ENCODE peak calls at places on chromosome 10, in seven cellular contexts. N is neuronal stem cell, D is H1, E is mesenchymal stem cell, H is mesendoderm, T is H9, M is trophoblast cell. S is an unnamed sample.

GRCh38 chr10:110077436-110078120 is 69.8 kb downstream of the ADD3 start:
- DNase-seq in T (no peak), N (no peak), E (peak), D (no peak), M (no peak), H (no peak), S (no peak)

GRCh38 chr10:59672150-59672875 is 37.3 kb downstream of the SLC16A9 start:
- DNase-seq in M (no peak), H (no peak), E (no peak), D (no peak), N (no peak), T (no peak), S (no peak)

GRCh38 chr10:30671011-30671616 is 41.6 kb upstream of the LYZL2 start:
- DNase-seq in T (peak), M (peak), D (peak), N (peak), H (peak), E (peak), S (peak)

GRCh38 chr10:71244638-71245419 is 32.5 kb downstream of the UNC5B start:
- DNase-seq in E (peak), T (no peak), N (no peak), M (peak), H (no peak), D (no peak), S (peak)

GRCh38 chr10:132104471-132105301 is 38.9 kb downstream of the JAKMIP3 start:
- DNase-seq in T (peak), N (no peak), E (no peak), H (no peak), M (no peak), D (no peak), S (no peak)

GRCh38 chr10:3935141-3935540 is 150.1 kb upstream of the KLF6 start:
- DNase-seq in N (no peak), T (no peak), H (no peak), E (no peak), M (no peak), D (no peak), S (peak)

GRCh38 chr10:84825330-84825729 is 496.9 kb downstream of the CCSER2 start:
- DNase-seq in M (no peak), E (peak), N (no peak), H (peak), T (no peak), D (no peak), S (peak)

GRCh38 chr10:132226586-132227405 is 40.0 kb downstream of the DPYSL4 start:
- DNase-seq in M (no peak), D (no peak), E (no peak), H (no peak), T (no peak), N (no peak), S (no peak)

GRCh38 chr10:132388901-132389630 is 7.9 kb upstream of the PWWP2B start:
- DNase-seq in H (no peak), T (peak), D (no peak), N (no peak), M (peak), E (no peak), S (no peak)

GRCh38 chr10:7122561-7122960 is 288.3 kb downstream of the SFMBT2 start:
- DNase-seq in E (no peak), M (no peak), T (no peak), N (no peak), D (no peak), H (no peak), S (no peak)

GRCh38 chr10:110221721-110222261 is 14.4 kb downstream of the MXI1 start:
- DNase-seq in E (peak), N (peak), D (no peak), T (peak), M (peak), H (peak), S (peak)

GRCh38 chr10:5404188-5405041 is at the start of gene TUBAL3:
- DNase-seq in N (no peak), E (no peak), D (no peak), H (no peak), T (no peak), M (no peak), S (no peak)

GRCh38 chr10:86349474-86349873 is 17.1 kb downstream of the GRID1 start:
- DNase-seq in T (peak), N (no peak), M (no peak), H (peak), E (peak), D (peak), S (no peak)

GRCh38 chr10:119209736-119210355 is 2.5 kb downstream of the GRK5 start:
- DNase-seq in M (no peak), D (no peak), H (no peak), N (no peak), E (peak), T (no peak), S (peak)

GRCh38 chr10:90801608-90802007 is 56.2 kb downstream of the HTR7 start:
- DNase-seq in T (no peak), E (no peak), D (no peak), N (no peak), M (no peak), H (no peak), S (no peak)

GRCh38 chr10:72334196-72334831 is 20.4 kb downstream of the DNAJB12 start:
- DNase-seq in D (no peak), N (peak), E (peak), M (peak), T (peak), H (peak), S (peak)

GRCh38 chr10:73907841-73908517 is 3.0 kb upstream of the PLAU start:
- DNase-seq in E (peak), N (no peak), M (peak), T (no peak), H (no peak), D (no peak), S (peak)

GRCh38 chr10:69961168-69961863 is 91.3 kb upstream of the MACROH2A2 start:
- DNase-seq in M (peak), D (no peak), E (peak), H (peak), N (no peak), T (peak), S (no peak)

DNA sequence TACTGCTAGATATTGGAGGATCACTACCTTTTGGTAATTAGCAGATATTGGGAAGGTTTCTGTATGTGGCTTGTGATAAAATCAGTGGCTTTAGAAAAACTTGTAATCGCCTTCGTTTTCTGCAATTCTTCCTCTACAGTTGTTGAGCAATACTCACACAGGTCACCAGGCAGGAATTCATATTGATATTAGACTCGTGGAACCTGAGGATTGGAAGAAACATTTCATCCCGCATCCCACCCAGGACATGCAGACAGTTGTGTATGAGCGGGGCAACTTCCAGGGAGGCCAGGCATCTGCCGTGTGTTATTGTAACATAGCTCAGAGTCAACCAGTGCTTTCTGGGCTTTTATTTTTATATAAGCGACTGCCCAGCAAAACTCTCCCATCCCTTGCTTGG is 821.3 kb downstream of the LRMDA start:
- DNase-seq in T (no peak), N (no peak), D (no peak), H (no peak), M (peak), E (no peak), S (peak)
- H2BK5ac ChIP-seq in T (no peak), N (no peak), D (no peak), H (no peak), M (peak), E (no peak), S (peak)

DNA sequence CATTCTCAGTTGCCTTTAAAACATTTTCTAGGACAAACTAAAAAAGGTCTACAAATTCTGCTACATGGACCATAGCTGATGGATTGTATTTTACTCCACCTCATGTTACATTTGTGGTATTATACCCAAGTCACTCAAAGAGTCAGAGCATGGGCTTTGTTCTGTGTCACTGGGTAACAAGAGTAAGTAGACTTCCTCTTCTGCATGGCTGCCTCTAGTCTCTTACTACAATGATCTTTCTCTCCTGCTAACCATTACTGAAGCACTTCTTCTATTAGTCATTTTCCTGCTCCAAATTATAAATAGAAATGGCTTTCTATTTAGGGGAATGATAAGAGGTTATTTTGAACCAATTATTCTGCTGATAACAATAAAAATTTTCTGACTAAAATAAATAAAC is 727.4 kb upstream of the NRP1 start:
- DNase-seq in H (no peak), N (no peak), E (no peak), D (no peak), T (no peak), M (no peak), S (no peak)
- H2BK5ac ChIP-seq in H (no peak), N (no peak), E (no peak), D (no peak), T (no peak), M (no peak), S (no peak)

DNA sequence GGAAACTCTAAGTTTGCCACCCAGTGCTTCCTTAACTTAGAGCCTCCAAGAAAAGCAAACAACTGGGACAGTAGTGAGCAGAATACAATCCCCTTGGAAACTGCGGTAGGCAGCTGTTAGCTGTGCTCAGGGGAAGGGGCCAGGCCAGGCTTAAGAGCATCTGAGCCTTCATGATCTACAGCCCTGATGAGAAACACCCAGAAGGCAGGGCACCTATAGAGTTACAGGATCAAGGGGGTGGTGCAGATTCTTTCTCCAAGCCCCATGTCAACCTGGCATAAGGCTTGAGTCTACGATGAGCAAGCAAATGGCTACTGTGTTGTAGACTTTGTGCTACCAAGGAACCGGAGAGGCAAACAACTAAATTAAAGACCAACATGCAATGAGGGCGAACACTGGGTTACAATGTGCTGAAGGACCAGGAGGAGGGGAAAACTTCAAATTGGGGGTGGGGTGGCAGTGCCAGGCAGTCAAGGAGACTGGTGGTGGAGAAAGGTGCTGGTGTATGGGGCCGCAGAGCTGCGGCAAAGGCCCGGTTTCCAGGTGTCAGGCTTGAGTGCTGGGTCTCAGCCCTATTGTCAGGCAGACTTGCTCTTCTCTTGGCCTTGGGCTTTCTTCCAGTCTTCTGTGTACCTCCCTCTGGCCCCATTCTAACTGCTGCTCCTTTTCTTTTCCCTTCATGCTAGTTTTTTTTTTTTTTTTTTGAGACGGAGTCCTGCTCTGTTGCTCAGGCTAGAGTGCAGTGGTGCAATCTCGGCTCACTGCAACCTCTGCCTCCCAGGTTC is 51.1 kb downstream of the POLR3A start:
- DNase-seq in E (no peak), T (no peak), N (no peak), M (no peak), H (no peak), D (no peak), S (no peak)
- H2BK5ac ChIP-seq in E (no peak), T (no peak), N (no peak), M (no peak), H (no peak), D (no peak), S (no peak)

GRCh38 chr10:50560370-50560769 is 63.4 kb downstream of the SGMS1 start:
- DNase-seq in E (no peak), T (no peak), H (no peak), D (no peak), M (no peak), N (no peak), S (no peak)
- H2BK5ac ChIP-seq in E (no peak), T (no peak), H (no peak), D (no peak), M (no peak), N (no peak), S (no peak)

S was measured in IMR-90.